ENCODE peak calls at places on chromosome 3, in ten cellular contexts. G, K, Q, C, U, E, I, Y, A and W are unnamed samples.

GRCh38 chr3:37463163-37463562 is 288.8 kb upstream of the LRRFIP2 start:
- DNase-seq in U (no peak), Y (no peak), K (no peak), C (no peak), A (no peak), Q (no peak), I (no peak), E (no peak), G (no peak), W (no peak)

GRCh38 chr3:114595521-114596028 is 301.7 kb downstream of the TIGIT start:
- DNase-seq in I (no peak), A (no peak), E (no peak), U (peak), Q (no peak), C (no peak), K (no peak), G (no peak), Y (no peak), W (no peak)

GRCh38 chr3:136476280-136476679 is 226.1 kb downstream of the PCCB start:
- DNase-seq in C (no peak), K (no peak), E (no peak), I (no peak), Y (no peak), G (no peak), U (no peak), A (no peak), Q (no peak), W (no peak)

GRCh38 chr3:47013231-47013630 is 33.8 kb downstream of the NBEAL2 start:
- DNase-seq in G (no peak), Y (no peak), I (no peak), U (no peak), K (no peak), A (no peak), C (no peak), Q (no peak), E (no peak), W (no peak)

GRCh38 chr3:173045770-173046382 is 95.2 kb downstream of the SPATA16 start:
- DNase-seq in Q (no peak), K (no peak), U (no peak), I (no peak), G (no peak), Y (no peak), A (no peak), E (no peak), C (no peak), W (no peak)

GRCh38 chr3:61725851-61726333 is 164.5 kb downstream of the PTPRG start:
- DNase-seq in A (no peak), U (peak), E (no peak), G (no peak), Y (no peak), Q (no peak), I (peak), C (no peak), K (no peak), W (no peak)

GRCh38 chr3:48077835-48078234 is 61.6 kb upstream of the MAP4 start:
- DNase-seq in Q (no peak), Y (no peak), G (no peak), A (no peak), I (no peak), C (no peak), E (no peak), U (peak), K (no peak), W (no peak)

GRCh38 chr3:183502782-183503181 is 52.7 kb downstream of the KLHL6 start:
- DNase-seq in C (no peak), K (no peak), Y (no peak), E (no peak), U (no peak), A (no peak), G (no peak), Q (peak), I (no peak), W (no peak)

GRCh38 chr3:37272743-37273142 is 98.4 kb upstream of the LRRFIP2 start:
- DNase-seq in U (peak), A (no peak), G (no peak), K (no peak), Q (no peak), Y (no peak), C (no peak), E (no peak), I (no peak), W (no peak)